ENCODE peak calls at places on chromosomes 4 and X, in seven cellular contexts. One of them, this sample, is unnamed.
A peak's percentile ranks its signal among the peaks of the same experiment; 100 is the strongest.

GRCh38 chrX:141405486-141405877 is 163.2 kb upstream of the SPANXC start:
- DNase-seq in mesenchymal stem cell: peak; percentile 17
- DNase-seq in foreskin fibroblast: no peak
- DNase-seq in hepatocyte: no peak
- DNase-seq in GM23248: peak; percentile 22
- DNase-seq in BJ: no peak
- DNase-seq in adipocyte: peak; percentile 19
- DNase-seq in this sample: peak; percentile 67

GRCh38 chrX:101377542-101377941 is 8.4 kb downstream of the BTK start:
- DNase-seq in mesenchymal stem cell: no peak
- DNase-seq in foreskin fibroblast: no peak
- DNase-seq in hepatocyte: no peak
- DNase-seq in GM23248: no peak
- DNase-seq in BJ: no peak
- DNase-seq in adipocyte: no peak
- DNase-seq in this sample: no peak

GRCh38 chrX:22922961-22923360 is 76.8 kb upstream of the DDX53 start:
- DNase-seq in mesenchymal stem cell: peak; percentile 47
- DNase-seq in foreskin fibroblast: peak; percentile 37
- DNase-seq in hepatocyte: no peak
- DNase-seq in GM23248: peak; percentile 66
- DNase-seq in BJ: no peak
- DNase-seq in adipocyte: peak; percentile 30
- DNase-seq in this sample: peak; percentile 61

GRCh38 chr4:65592089-65592488 is 78.2 kb downstream of the EPHA5 start:
- DNase-seq in mesenchymal stem cell: no peak
- DNase-seq in foreskin fibroblast: no peak
- DNase-seq in hepatocyte: no peak
- DNase-seq in GM23248: no peak
- DNase-seq in BJ: no peak
- DNase-seq in adipocyte: no peak
- DNase-seq in this sample: no peak

GRCh38 chr4:53551281-53551864 is 39.9 kb downstream of the LNX1 start:
- DNase-seq in mesenchymal stem cell: no peak
- DNase-seq in foreskin fibroblast: no peak
- DNase-seq in hepatocyte: no peak
- DNase-seq in GM23248: no peak
- DNase-seq in BJ: no peak
- DNase-seq in adipocyte: no peak
- DNase-seq in this sample: no peak

GRCh38 chr4:110245567-110245966 is 47.2 kb upstream of the ELOVL6 start:
- DNase-seq in mesenchymal stem cell: no peak
- DNase-seq in foreskin fibroblast: peak; percentile 36
- DNase-seq in hepatocyte: no peak
- DNase-seq in GM23248: peak; percentile 71
- DNase-seq in BJ: no peak
- DNase-seq in adipocyte: peak; percentile 57
- DNase-seq in this sample: peak; percentile 68

GRCh38 chrX:42976729-42977366 is 198.9 kb upstream of the PPP1R2C start:
- DNase-seq in mesenchymal stem cell: no peak
- DNase-seq in foreskin fibroblast: no peak
- DNase-seq in hepatocyte: peak; percentile 42
- DNase-seq in GM23248: no peak
- DNase-seq in BJ: no peak
- DNase-seq in adipocyte: no peak
- DNase-seq in this sample: peak; percentile 80

GRCh38 chrX:623599-624323 is 6.8 kb upstream of the SHOX start:
- DNase-seq in mesenchymal stem cell: no peak
- DNase-seq in foreskin fibroblast: no peak
- DNase-seq in hepatocyte: no peak
- DNase-seq in GM23248: peak; percentile 8
- DNase-seq in BJ: no peak
- DNase-seq in adipocyte: no peak
- DNase-seq in this sample: no peak

GRCh38 chr4:11548529-11549176 is 120.0 kb upstream of the HS3ST1 start:
- DNase-seq in mesenchymal stem cell: peak; percentile 31
- DNase-seq in foreskin fibroblast: no peak
- DNase-seq in hepatocyte: peak; percentile 69
- DNase-seq in GM23248: no peak
- DNase-seq in BJ: no peak
- DNase-seq in adipocyte: no peak
- DNase-seq in this sample: peak; percentile 94

GRCh38 chrX:94655180-94655579 is 981.2 kb downstream of the FAM133A start:
- DNase-seq in mesenchymal stem cell: no peak
- DNase-seq in foreskin fibroblast: no peak
- DNase-seq in hepatocyte: no peak
- DNase-seq in GM23248: no peak
- DNase-seq in BJ: no peak
- DNase-seq in adipocyte: no peak
- DNase-seq in this sample: no peak

GRCh38 chr4:150814873-150815272 is 200.2 kb downstream of the LRBA start:
- DNase-seq in mesenchymal stem cell: no peak
- DNase-seq in foreskin fibroblast: no peak
- DNase-seq in hepatocyte: no peak
- DNase-seq in GM23248: no peak
- DNase-seq in BJ: no peak
- DNase-seq in adipocyte: peak; percentile 16
- DNase-seq in this sample: no peak

GRCh38 chr4:173411106-173411703 is 12.3 kb upstream of the SCRG1 start:
- DNase-seq in mesenchymal stem cell: no peak
- DNase-seq in foreskin fibroblast: no peak
- DNase-seq in hepatocyte: no peak
- DNase-seq in GM23248: no peak
- DNase-seq in BJ: no peak
- DNase-seq in adipocyte: peak; percentile 33
- DNase-seq in this sample: peak; percentile 41

DNA sequence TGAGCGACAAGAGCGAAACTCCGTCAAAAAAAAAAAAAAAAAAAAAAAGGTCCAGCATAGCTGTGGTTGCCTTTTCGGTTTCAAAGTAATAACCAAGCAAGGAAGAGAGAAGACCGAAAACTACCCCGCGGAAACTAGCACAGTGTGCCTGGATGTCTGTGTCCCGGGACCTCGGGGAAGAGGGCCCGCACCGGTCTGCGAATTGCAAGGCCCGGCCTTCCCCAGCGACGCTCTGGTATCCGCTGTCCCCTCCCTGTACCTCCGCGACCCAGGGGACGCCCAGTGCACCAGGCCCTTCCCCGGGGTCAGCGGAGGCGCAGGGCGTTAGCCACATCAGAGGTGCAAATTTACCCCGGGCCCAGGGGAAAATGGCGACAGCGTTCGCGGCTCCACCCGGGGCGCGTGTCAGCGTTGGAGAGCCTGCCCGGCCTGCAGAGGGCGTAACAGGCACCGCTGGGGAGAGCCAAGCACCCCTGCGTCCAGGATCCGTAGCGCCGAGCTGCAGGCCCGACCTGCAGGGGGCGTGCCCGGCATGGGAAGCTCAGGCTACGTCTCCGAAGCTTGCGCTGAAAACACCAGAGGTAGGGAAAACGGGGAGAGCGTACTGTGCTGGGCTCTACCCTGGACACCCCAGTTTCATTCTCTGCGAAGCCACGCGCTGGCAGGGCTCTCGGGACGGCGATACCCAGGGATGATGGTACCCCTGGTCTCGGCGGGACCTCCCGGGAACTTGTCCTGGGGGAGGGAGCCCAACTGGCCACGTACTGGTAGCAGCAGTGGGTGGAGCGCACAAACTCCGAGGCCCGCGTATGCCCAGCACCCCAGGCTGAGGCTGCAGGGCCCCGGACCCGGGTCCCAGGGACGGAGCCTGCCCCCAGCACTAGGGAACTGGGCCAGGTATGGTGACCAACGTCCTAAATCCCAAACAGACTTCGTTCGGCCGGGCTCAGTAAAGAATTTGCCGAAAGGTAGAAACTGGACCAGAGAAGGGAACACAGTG is 16.2 kb downstream of the NKX6-1 start:
- DNase-seq in mesenchymal stem cell: no peak
- DNase-seq in foreskin fibroblast: no peak
- DNase-seq in hepatocyte: no peak
- DNase-seq in GM23248: peak; percentile 53
- DNase-seq in BJ: no peak
- DNase-seq in adipocyte: peak; percentile 17
- DNase-seq in this sample: no peak
- H3K4me3 ChIP-seq in mesenchymal stem cell: no peak overlapping the region
- H3K4me3 ChIP-seq in foreskin fibroblast: no peak overlapping the region
- H3K4me3 ChIP-seq in hepatocyte: no peak overlapping the region
- H3K4me3 ChIP-seq in GM23248: no peak overlapping the region
- H3K4me3 ChIP-seq in BJ: no peak overlapping the region
- H3K4me3 ChIP-seq in adipocyte: no peak overlapping the region
- H3K4me3 ChIP-seq in this sample: no peak overlapping the region

DNA sequence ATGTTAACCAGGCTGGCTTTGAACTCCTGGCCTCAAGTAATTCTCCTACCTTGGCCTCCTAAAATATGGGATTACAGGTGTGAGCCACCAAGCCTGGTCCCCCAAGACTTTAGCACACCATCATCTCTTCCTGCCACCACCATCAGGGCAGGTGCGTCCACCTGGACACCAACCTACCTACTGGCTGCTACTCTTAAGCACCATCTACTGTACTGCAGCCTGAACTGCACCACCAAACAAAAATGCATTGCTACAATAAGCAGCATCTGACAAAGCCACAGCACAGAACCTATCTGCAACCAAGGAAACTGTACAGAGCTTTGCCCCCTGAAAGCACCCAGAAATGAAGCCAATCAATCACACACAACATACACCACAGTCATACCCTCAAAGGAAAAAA is 139.7 kb downstream of the EFHC2 start:
- DNase-seq in mesenchymal stem cell: no peak
- DNase-seq in foreskin fibroblast: no peak
- DNase-seq in hepatocyte: no peak
- DNase-seq in GM23248: no peak
- DNase-seq in BJ: no peak
- DNase-seq in adipocyte: no peak
- DNase-seq in this sample: no peak
- H3K4me3 ChIP-seq in mesenchymal stem cell: no peak overlapping the region
- H3K4me3 ChIP-seq in foreskin fibroblast: no peak overlapping the region
- H3K4me3 ChIP-seq in hepatocyte: no peak overlapping the region
- H3K4me3 ChIP-seq in GM23248: no peak overlapping the region
- H3K4me3 ChIP-seq in BJ: no peak overlapping the region
- H3K4me3 ChIP-seq in adipocyte: no peak overlapping the region
- H3K4me3 ChIP-seq in this sample: no peak overlapping the region

DNA sequence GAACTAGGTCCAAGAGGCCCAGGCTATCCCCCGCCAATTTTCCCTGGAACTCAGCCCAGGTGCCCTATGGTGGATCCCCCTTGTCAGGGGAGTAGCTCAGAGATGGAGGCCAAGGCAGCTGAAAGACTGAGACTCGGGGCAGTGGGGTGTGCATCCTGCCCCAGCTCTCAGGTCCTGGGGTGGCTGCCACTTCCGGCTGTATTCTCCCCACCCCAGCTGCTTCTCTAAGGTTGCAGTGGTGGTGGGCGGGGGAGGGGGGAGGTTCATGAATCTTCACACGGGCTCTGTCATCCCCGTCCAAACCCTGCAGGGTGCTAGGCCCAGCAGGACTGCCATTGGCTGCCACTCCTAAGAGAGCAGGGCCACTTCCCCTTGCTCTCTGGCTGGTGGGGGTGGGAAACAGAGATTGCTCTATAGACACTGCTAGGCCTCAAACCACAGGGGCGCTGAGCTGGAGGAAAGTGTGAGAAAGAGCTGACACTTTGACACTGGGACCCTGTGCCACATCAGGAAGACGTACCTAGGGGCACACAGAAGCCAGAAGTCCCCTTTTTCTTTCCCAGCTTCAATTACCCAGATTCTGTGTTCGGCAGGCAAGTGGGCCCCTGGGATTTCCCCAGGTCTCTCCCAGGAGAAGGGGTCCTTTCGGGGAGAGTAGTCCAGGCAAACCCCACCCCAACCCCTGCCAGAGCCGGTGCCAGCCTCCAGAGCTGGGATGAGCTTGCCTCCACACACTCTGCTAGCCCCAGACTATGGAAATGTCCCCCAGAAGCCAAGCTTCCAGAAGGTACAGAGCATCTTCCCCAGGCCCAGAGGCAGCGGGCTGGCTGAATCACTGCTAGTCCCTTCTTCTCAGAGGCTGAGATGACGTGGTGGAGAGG is 1.6 kb downstream of the SASH3 start:
- DNase-seq in mesenchymal stem cell: no peak
- DNase-seq in foreskin fibroblast: no peak
- DNase-seq in hepatocyte: no peak
- DNase-seq in GM23248: no peak
- DNase-seq in BJ: no peak
- DNase-seq in adipocyte: no peak
- DNase-seq in this sample: no peak
- H3K4me3 ChIP-seq in mesenchymal stem cell: no peak overlapping the region
- H3K4me3 ChIP-seq in foreskin fibroblast: no peak overlapping the region
- H3K4me3 ChIP-seq in hepatocyte: no peak overlapping the region
- H3K4me3 ChIP-seq in GM23248: no peak overlapping the region
- H3K4me3 ChIP-seq in BJ: no peak overlapping the region
- H3K4me3 ChIP-seq in adipocyte: no peak overlapping the region
- H3K4me3 ChIP-seq in this sample: no peak overlapping the region

GRCh38 chr4:85970535-85970934 is 389.3 kb downstream of the MAPK10 start:
- DNase-seq in mesenchymal stem cell: no peak
- DNase-seq in foreskin fibroblast: no peak
- DNase-seq in hepatocyte: no peak
- DNase-seq in GM23248: no peak
- DNase-seq in BJ: no peak
- DNase-seq in adipocyte: no peak
- DNase-seq in this sample: peak; percentile 17
- H3K4me3 ChIP-seq in mesenchymal stem cell: no peak overlapping the region
- H3K4me3 ChIP-seq in foreskin fibroblast: no peak overlapping the region
- H3K4me3 ChIP-seq in hepatocyte: no peak overlapping the region
- H3K4me3 ChIP-seq in GM23248: no peak overlapping the region
- H3K4me3 ChIP-seq in BJ: no peak overlapping the region
- H3K4me3 ChIP-seq in adipocyte: no peak overlapping the region
- H3K4me3 ChIP-seq in this sample: no peak overlapping the region

GRCh38 chrX:78747471-78747870 is at the start of gene LPAR4:
- DNase-seq in mesenchymal stem cell: peak; percentile 13
- DNase-seq in foreskin fibroblast: peak; percentile 16
- DNase-seq in hepatocyte: peak; percentile 35
- DNase-seq in GM23248: peak; percentile 48
- DNase-seq in BJ: no peak
- DNase-seq in adipocyte: no peak
- DNase-seq in this sample: no peak
- H3K4me3 ChIP-seq in mesenchymal stem cell: peak within 1 kb of the TSS; percentile 44
- H3K4me3 ChIP-seq in foreskin fibroblast: peak within 1 kb of the TSS; percentile 44
- H3K4me3 ChIP-seq in hepatocyte: no peak within 1 kb of the TSS
- H3K4me3 ChIP-seq in GM23248: peak within 1 kb of the TSS; percentile 71
- H3K4me3 ChIP-seq in BJ: peak within 1 kb of the TSS; percentile 13
- H3K4me3 ChIP-seq in adipocyte: peak within 1 kb of the TSS; percentile 80
- H3K4me3 ChIP-seq in this sample: no peak within 1 kb of the TSS

GRCh38 chr4:141195095-141195707 is 25.5 kb upstream of the ZNF330 start:
- DNase-seq in mesenchymal stem cell: no peak
- DNase-seq in foreskin fibroblast: no peak
- DNase-seq in hepatocyte: no peak
- DNase-seq in GM23248: no peak
- DNase-seq in BJ: no peak
- DNase-seq in adipocyte: no peak
- DNase-seq in this sample: no peak
- H3K4me3 ChIP-seq in mesenchymal stem cell: no peak overlapping the region
- H3K4me3 ChIP-seq in foreskin fibroblast: no peak overlapping the region
- H3K4me3 ChIP-seq in hepatocyte: no peak overlapping the region
- H3K4me3 ChIP-seq in GM23248: no peak overlapping the region
- H3K4me3 ChIP-seq in BJ: no peak overlapping the region
- H3K4me3 ChIP-seq in adipocyte: no peak overlapping the region
- H3K4me3 ChIP-seq in this sample: no peak overlapping the region

DNA sequence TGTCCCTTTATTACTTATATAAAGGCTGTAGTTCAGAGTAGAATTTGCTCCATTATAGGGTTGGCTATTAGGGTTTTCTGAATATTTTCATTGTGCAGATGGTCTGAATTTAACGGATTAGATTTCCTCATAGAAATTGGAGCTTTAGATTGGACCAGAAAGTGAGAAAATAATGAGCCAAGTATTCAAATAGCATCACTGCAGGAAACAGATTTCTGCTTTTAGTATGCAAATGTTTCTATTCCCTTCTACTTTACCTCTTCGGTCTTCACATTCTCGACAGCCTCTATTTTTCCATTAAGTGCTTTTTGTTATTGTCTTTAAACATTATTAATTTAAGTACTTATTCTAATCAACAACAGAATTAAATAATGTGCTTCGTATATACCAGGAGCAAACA is 55.4 kb downstream of the TRIM2 start:
- DNase-seq in mesenchymal stem cell: no peak
- DNase-seq in foreskin fibroblast: no peak
- DNase-seq in hepatocyte: no peak
- DNase-seq in GM23248: no peak
- DNase-seq in BJ: no peak
- DNase-seq in adipocyte: peak; percentile 46
- DNase-seq in this sample: no peak
- H3K4me3 ChIP-seq in mesenchymal stem cell: no peak overlapping the region
- H3K4me3 ChIP-seq in foreskin fibroblast: no peak overlapping the region
- H3K4me3 ChIP-seq in hepatocyte: no peak overlapping the region
- H3K4me3 ChIP-seq in GM23248: no peak overlapping the region
- H3K4me3 ChIP-seq in BJ: no peak overlapping the region
- H3K4me3 ChIP-seq in adipocyte: no peak overlapping the region
- H3K4me3 ChIP-seq in this sample: no peak overlapping the region